ENCODE peak calls at places on chromosomes 3 and 15, in seven cellular contexts. J is HFFc6; W is AG09319; M is NCI-H1417; Q is activated CD4-positive, CD25-positive, alpha-beta regulatory T cell; H is substantia nigra; U is choroid plexus epithelial cell. K is an unnamed sample.

GRCh38 chr3:169812124-169812843 is 386 bp upstream of the LRRIQ4 start:
- DNase-seq in J (peak), W (no peak), M (peak), Q (peak), H (no peak), U (peak), K (peak)

GRCh38 chr15:75639191-75639708 is 774 bp downstream of the IMP3 start:
- DNase-seq in J (no peak), W (no peak), M (no peak), Q (no peak), H (no peak), U (peak), K (no peak)

GRCh38 chr15:50183112-50183794 is 1.3 kb downstream of the SLC27A2 start:
- DNase-seq in J (no peak), W (no peak), M (peak), Q (no peak), H (no peak), U (no peak), K (no peak)

GRCh38 chr3:81477740-81478139 is 283.7 kb downstream of the GBE1 start:
- DNase-seq in J (no peak), W (no peak), M (no peak), Q (no peak), H (no peak), U (no peak), K (no peak)

GRCh38 chr3:67558429-67558828 is 96.0 kb downstream of the SUCLG2 start:
- DNase-seq in J (no peak), W (peak), M (no peak), Q (no peak), H (no peak), U (peak), K (no peak)

GRCh38 chr3:39491014-39491413 is 23.5 kb downstream of the MOBP start:
- DNase-seq in J (no peak), W (no peak), M (no peak), Q (no peak), H (no peak), U (no peak), K (no peak)

GRCh38 chr15:90035095-90035834 is 34.1 kb downstream of the ZNF710 start:
- DNase-seq in J (no peak), W (no peak), M (peak), Q (no peak), H (no peak), U (peak), K (no peak)

GRCh38 chr15:77013786-77014136 is 18.8 kb downstream of the PSTPIP1 start:
- DNase-seq in J (no peak), W (no peak), M (no peak), Q (peak), H (no peak), U (no peak), K (no peak)

GRCh38 chr3:193826126-193826795 is 233.3 kb downstream of the OPA1 start:
- DNase-seq in J (peak), W (no peak), M (no peak), Q (no peak), H (no peak), U (peak), K (peak)

GRCh38 chr3:41202834-41203345 is 3.6 kb downstream of the CTNNB1 start:
- DNase-seq in J (peak), W (no peak), M (no peak), Q (no peak), H (no peak), U (peak), K (peak)

GRCh38 chr3:58880182-58880581 is 169.6 kb downstream of the CFAP20DC start:
- DNase-seq in J (peak), W (no peak), M (no peak), Q (no peak), H (no peak), U (no peak), K (no peak)

K was measured in HS-5.